ENCODE peak calls at places on chromosomes 13 and 19, in seven cellular contexts. E, R, N, Y, S, B and I are unnamed samples.

GRCh38 chr13:44796597-44797517 is 192.4 kb downstream of the NUFIP1 start:
- DNase-seq in E (no peak), R (no peak), N (no peak), Y (no peak), S (no peak), B (no peak), I (no peak)

GRCh38 chr19:56880592-56881190 is 40.2 kb upstream of the PEG3 start:
- DNase-seq in E (no peak), R (no peak), N (no peak), Y (no peak), S (no peak), B (no peak), I (no peak)

GRCh38 chr19:29492761-29493160 is 33.0 kb upstream of the VSTM2B start:
- DNase-seq in E (no peak), R (no peak), N (no peak), Y (no peak), S (no peak), B (no peak), I (no peak)

GRCh38 chr19:48489608-48490216 is 20.5 kb downstream of the CYTH2 start:
- DNase-seq in E (peak; percentile 74), R (peak; percentile 71), N (no peak), Y (peak; percentile 83), S (peak; percentile 93), B (peak; percentile 78), I (no peak)

GRCh38 chr19:47813304-47813994 is 8.3 kb upstream of the CRX start:
- DNase-seq in E (peak; percentile 49), R (peak; percentile 65), N (no peak), Y (peak; percentile 67), S (peak; percentile 88), B (peak; percentile 99), I (no peak)

GRCh38 chr13:95137096-95137495 is 164.2 kb downstream of the ABCC4 start:
- DNase-seq in E (no peak), R (no peak), N (no peak), Y (no peak), S (no peak), B (no peak), I (no peak)

GRCh38 chr19:2186071-2186846 is 22.5 kb downstream of the DOT1L start:
- DNase-seq in E (peak; percentile 91), R (peak; percentile 89), N (peak; percentile 88), Y (peak; percentile 95), S (no peak), B (no peak), I (peak; percentile 62)

GRCh38 chr13:60112771-60113170 is 51.0 kb downstream of the DIAPH3 start:
- DNase-seq in E (no peak), R (no peak), N (no peak), Y (no peak), S (no peak), B (no peak), I (no peak)

GRCh38 chr13:113169277-113170272 is 11.1 kb downstream of the PROZ start:
- DNase-seq in E (no peak), R (peak; percentile 62), N (no peak), Y (peak; percentile 55), S (no peak), B (no peak), I (no peak)

GRCh38 chr19:38135150-38135998 is 88.6 kb downstream of the DPF1 start:
- DNase-seq in E (no peak), R (no peak), N (no peak), Y (no peak), S (no peak), B (no peak), I (no peak)

GRCh38 chr19:54352546-54352945 is 12.2 kb downstream of the LAIR1 start:
- DNase-seq in E (no peak), R (no peak), N (no peak), Y (no peak), S (no peak), B (no peak), I (no peak)

GRCh38 chr19:54354761-54355160 is 10.0 kb downstream of the LAIR1 start:
- DNase-seq in E (no peak), R (no peak), N (no peak), Y (no peak), S (no peak), B (no peak), I (no peak)

GRCh38 chr19:54355675-54356074 is 9.1 kb downstream of the LAIR1 start:
- DNase-seq in E (no peak), R (no peak), N (no peak), Y (no peak), S (no peak), B (no peak), I (no peak)

GRCh38 chr19:54356444-54357056 is 8.2 kb downstream of the LAIR1 start:
- DNase-seq in E (no peak), R (no peak), N (no peak), Y (no peak), S (no peak), B (no peak), I (no peak)

GRCh38 chr19:54357381-54357780 is 7.3 kb downstream of the LAIR1 start:
- DNase-seq in E (no peak), R (no peak), N (no peak), Y (no peak), S (no peak), B (no peak), I (no peak)
- H3K27ac ChIP-seq in E (no peak overlapping the region), R (no peak overlapping the region), N (no peak overlapping the region), Y (no peak overlapping the region), S (no peak overlapping the region), B (no peak overlapping the region), I (no peak overlapping the region)

GRCh38 chr19:19067276-19068072 is 3.7 kb downstream of the SLC25A42 start:
- DNase-seq in E (no peak), R (peak; percentile 28), N (no peak), Y (no peak), S (no peak), B (no peak), I (no peak)
- H3K4me3 ChIP-seq in E (no peak overlapping the region), R (no peak overlapping the region), N (no peak overlapping the region), Y (no peak overlapping the region), S (no peak overlapping the region), B (no peak overlapping the region), I (no peak overlapping the region)

DNA sequence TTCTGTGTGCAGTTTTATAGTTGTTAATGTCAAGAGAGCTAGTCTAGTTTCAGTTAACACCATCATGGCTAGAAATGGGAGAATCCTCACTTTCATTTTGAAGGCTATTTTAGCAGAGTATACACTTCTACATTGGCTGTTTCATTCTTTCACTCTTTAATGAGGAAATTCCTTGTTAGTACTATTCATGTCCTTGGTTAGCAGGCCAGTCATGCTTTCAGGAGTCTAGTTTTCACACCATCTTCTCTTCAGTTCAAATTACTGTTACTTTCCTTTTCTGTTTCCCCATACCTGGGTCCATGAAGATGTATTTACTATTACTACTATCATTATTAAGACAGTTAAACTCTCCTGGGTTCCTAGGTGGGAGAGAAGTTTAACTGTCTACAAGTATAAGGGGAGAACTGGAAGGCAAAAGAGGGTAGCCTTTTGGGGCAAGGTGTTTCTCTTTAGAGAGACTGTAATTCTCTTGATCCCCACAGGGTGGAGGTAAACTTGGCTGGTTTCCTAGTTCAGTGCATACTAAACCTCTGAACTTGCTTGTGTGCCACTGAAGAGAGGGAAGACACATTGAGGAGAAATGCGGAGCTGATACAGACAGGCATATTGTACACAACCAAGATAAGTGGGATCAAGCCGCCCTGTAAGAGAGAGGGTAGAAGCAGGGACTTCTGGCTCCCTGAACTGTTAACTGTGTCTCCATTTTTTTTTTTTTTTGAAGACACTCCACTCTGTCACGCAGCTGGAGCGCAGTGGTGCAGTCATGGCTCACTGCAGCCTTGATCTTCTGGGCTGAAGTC is 41.3 kb upstream of the IGFL4 start:
- DNase-seq in E (no peak), R (no peak), N (no peak), Y (no peak), S (no peak), B (peak; percentile 25), I (no peak)
- TF ChIP-seq CTCF in E (peak; percentile 64), R (no peak), N (peak; percentile 69), Y (peak; percentile 62), S (peak; percentile 51), B (peak; percentile 66), I (peak; percentile 68)

DNA sequence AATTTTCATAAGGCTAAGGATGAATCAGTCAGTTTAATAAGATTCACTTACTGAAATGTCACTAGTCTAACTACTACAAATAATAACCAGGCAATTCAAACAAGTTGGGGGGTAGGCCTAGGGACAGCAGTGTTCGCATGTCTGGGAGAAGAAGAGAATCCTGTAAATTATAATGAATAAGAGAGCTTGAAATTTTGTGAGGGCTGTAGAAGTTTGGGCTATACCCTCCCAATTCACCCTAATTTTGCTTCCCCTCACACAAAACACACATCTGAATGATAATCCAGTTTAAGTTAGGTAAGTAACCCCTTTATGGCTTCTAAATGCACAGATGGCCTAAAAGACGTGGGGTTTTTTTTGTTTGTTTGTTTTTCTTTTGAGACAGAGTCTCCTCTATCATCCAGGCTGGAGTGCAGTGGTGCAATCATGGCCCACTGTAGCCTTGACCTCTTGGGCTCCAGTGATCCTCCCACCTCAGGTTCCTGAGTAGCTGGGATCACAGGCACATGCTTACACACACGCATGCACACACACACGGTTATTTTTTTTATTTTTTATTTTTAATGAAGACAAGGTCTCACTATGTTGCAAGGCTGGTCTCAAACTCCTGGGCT is 69.9 kb downstream of the TBC1D4 start:
- DNase-seq in E (no peak), R (no peak), N (no peak), Y (no peak), S (no peak), B (no peak), I (no peak)
- H3K27ac ChIP-seq in E (no peak overlapping the region), R (no peak overlapping the region), N (peak overlapping the region; percentile 55), Y (no peak overlapping the region), S (no peak overlapping the region), B (no peak overlapping the region), I (no peak overlapping the region)